ENCODE peak calls at places on chromosomes 11 and 22, in five cellular contexts. J is heart right ventricle, Y is HAP-1, F is K562, O is mucosa of descending colon. T is an unnamed sample. For H3K36me3, the result is how much of the 10 kb centered on the place peaks cover.

GRCh38 chr11:128323381-128323780 is 264.0 kb downstream of the ETS1 start:
- DNase-seq in J (peak), O (no peak), F (no peak), Y (no peak), T (no peak)

GRCh38 chr22:49328630-49329405 is 498.9 kb downstream of the BRD1 start:
- DNase-seq in F (no peak), J (no peak), O (no peak), Y (no peak), T (peak)

GRCh38 chr22:50544078-50544745 is 1.5 kb upstream of the KLHDC7B start:
- DNase-seq in F (no peak), J (peak), O (peak), Y (peak), T (peak)

GRCh38 chr11:24267015-24267414 is 229.8 kb upstream of the LUZP2 start:
- DNase-seq in Y (peak), F (no peak), O (no peak), J (no peak), T (no peak)

GRCh38 chr11:914747-915493 is 4.3 kb upstream of the CHID1 start:
- DNase-seq in Y (no peak), J (peak), F (no peak), O (peak), T (peak)

GRCh38 chr11:63227521-63228107 is 15.8 kb downstream of the SLC22A25 start:
- DNase-seq in F (no peak), Y (no peak), J (no peak), O (no peak), T (no peak)

GRCh38 chr22:48631288-48631687 is 1196.4 kb downstream of the BRD1 start:
- DNase-seq in J (no peak), O (no peak), Y (no peak), F (no peak), T (no peak)

GRCh38 chr11:95359323-95359656 is 128.3 kb upstream of the SESN3 start:
- DNase-seq in F (no peak), Y (no peak), J (no peak), O (no peak), T (no peak)

GRCh38 chr11:6650980-6651379 is 4.6 kb downstream of the DCHS1 start:
- DNase-seq in F (peak), Y (no peak), O (no peak), J (no peak), T (no peak)

GRCh38 chr11:117435296-117435695 is 107.6 kb downstream of the CEP164 start:
- DNase-seq in J (no peak), Y (no peak), F (no peak), O (no peak), T (no peak)

GRCh38 chr22:38734203-38735100 is 21.3 kb downstream of the SUN2 start:
- DNase-seq in Y (no peak), J (no peak), O (peak), F (no peak), T (no peak)

GRCh38 chr22:38737302-38738060 is 18.3 kb downstream of the SUN2 start:
- DNase-seq in Y (no peak), J (no peak), O (peak), F (no peak), T (no peak)

GRCh38 chr22:38735126-38735464 is 20.7 kb downstream of the SUN2 start:
- DNase-seq in O (peak), F (no peak), J (no peak), Y (no peak), T (no peak)

GRCh38 chr22:38735465-38736256 is 20.1 kb downstream of the SUN2 start:
- DNase-seq in J (no peak), O (peak), Y (no peak), F (no peak), T (no peak)

DNA sequence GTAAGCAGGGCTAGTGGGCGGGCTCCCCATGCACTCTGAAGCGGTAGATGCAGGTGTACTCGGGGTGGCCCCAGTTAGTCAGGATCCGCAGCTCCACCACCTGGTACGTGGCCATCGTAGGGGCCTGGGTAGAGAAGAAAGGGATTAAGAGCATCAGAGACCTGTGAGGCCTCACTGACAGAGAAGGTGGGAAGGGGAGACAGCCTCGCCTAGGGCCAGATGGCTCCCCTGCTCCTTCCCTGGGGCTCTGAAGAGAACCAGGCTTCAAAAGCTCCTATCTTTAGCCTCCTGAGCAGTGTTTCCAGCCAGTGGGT is 19.6 kb downstream of the SUN2 start:
- DNase-seq in F (no peak), O (no peak), J (no peak), Y (no peak), T (no peak)
- H3K36me3 ChIP-seq in F (half or more), O (under half), J (half or more), Y (half or more), T (half or more)

GRCh38 chr22:35749808-35750207 is 32.1 kb downstream of the APOL5 start:
- DNase-seq in Y (no peak), J (no peak), F (no peak), O (no peak), T (no peak)
- H3K36me3 ChIP-seq in Y (under half), J (half or more), F (under half), O (under half), T (under half)

DNA sequence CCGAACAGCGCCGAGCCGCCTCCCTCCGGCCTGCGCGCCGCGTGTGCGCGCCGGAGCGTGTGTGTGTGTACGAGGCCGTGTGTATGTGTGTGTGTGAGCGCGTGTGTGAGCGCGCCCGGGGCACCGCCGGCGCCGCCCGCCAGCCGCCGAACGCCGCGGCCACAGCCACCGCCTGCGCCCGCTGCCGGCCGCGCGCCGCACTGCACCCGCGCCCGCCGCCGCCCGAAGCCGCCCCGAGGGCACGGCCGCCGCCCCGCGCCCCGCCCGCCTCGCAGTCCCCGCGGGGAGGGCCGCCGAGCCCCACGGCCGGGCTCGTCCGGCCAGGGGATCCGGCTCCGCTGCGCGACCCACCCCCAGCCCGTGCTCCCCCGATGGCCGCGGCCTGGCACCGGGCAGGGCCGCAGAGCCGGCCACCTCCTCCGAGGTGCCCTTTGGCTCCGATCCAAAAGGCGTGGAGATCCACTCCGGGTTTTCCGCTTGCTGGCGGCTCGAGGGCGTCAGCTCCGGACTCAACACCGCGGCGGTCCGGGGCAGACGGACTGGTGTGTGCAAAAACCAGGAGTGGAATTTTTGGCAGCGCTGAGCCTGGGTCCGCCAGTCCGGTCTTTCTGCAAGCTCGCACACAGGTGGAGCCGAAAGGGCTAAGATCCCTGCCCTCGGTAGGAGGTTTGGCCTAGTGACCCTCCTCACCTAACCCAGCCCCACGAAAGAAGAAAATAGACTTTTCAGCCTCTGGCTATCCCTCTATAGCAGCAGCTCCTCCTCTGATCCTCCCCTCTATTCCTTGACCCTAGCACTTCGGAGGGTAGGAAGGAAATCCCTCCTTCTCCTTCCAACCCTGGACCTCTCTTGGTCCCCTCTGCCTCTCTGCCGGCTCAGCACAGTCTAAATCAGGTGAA is at the start of gene SYT7:
- DNase-seq in J (peak), Y (peak), F (peak), O (peak), T (peak)
- H3K36me3 ChIP-seq in J (under half), Y (under half), F (under half), O (under half), T (under half)

GRCh38 chr11:70085815-70086769 is 8.0 kb downstream of the ANO1 start:
- DNase-seq in O (no peak), Y (no peak), J (no peak), F (no peak), T (no peak)

GRCh38 chr11:70089631-70090030 is 11.5 kb downstream of the ANO1 start:
- DNase-seq in J (no peak), F (no peak), Y (no peak), O (no peak), T (no peak)

GRCh38 chr11:70087446-70088167 is 9.5 kb downstream of the ANO1 start:
- DNase-seq in Y (no peak), F (peak), J (no peak), O (no peak), T (no peak)

GRCh38 chr11:70090989-70091388 is 12.9 kb downstream of the ANO1 start:
- DNase-seq in Y (no peak), J (peak), O (no peak), F (no peak), T (no peak)

GRCh38 chr11:70088735-70089250 is 10.7 kb downstream of the ANO1 start:
- DNase-seq in O (no peak), F (no peak), J (no peak), Y (no peak), T (no peak)
- H3K36me3 ChIP-seq in O (under half), F (under half), J (under half), Y (under half), T (under half)

GRCh38 chr11:111846640-111847039 is 24.7 kb downstream of the ALG9 start:
- DNase-seq in J (no peak), O (no peak), Y (no peak), F (no peak), T (no peak)
- H3K36me3 ChIP-seq in J (half or more), O (under half), Y (under half), F (under half), T (under half)

DNA sequence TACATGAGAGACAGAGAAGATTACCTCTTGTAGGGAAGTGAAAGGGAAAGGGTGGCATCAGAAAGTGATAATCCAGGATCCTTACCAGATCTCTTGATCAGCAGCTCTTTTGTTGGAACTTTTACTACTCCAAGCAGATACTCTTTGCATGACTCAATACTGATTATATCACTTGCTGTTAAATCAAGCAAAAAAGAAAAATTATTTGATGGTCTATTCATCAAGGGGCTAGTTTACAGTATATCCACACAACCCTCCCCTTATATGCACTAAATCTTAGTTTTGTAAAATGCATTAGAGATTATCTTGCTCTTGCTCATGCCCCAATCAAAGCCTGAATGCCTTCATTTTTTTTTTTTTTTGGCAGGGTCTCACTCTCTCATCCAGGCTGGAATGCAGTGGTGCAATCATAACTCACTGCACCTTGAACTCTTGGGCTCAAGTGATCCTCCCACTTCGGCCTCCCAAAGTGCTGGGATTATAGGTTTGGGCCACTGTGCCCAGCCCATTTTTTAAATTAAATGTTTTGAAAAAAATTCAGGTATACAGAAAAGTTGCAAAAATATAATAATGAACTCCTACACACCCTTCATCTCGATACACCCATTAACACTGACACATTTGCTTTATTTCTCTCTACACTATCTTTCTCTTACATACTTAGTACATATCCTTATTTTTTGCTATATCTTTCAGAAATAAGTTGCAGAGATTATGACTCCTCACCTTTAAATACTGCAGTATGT is 76.1 kb upstream of the UCP3 start:
- DNase-seq in O (no peak), J (no peak), Y (no peak), F (no peak), T (no peak)
- H3K36me3 ChIP-seq in O (under half), J (half or more), Y (under half), F (under half), T (under half)

DNA sequence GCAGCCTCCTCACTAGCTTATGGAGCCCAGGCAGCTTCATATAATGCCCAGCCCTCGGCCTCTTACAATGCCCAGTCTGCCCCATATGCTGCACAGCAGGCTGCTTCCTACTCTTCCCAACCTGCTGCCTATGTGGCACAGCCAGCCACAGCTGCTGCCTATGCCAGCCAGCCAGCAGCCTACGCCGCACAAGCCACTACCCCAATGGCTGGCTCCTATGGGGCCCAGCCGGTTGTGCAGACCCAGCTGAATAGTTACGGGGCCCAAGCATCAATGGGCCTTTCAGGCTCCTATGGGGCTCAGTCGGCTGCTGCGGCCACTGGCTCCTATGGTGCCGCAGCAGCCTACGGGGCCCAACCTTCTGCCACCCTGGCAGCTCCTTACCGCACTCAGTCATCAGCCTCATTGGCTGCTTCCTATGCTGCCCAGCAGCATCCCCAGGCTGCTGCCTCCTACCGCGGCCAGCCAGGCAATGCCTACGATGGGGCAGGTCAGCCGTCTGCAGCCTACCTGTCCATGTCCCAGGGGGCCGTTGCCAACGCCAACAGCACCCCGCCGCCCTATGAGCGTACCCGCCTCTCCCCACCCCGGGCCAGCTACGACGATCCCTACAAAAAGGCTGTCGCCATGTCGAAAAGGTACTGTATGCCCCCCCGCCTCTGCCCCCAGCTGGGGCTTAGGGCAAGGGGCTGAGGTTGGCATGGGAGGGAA is 8.8 kb downstream of the RBM14 start:
- DNase-seq in F (no peak), J (no peak), Y (no peak), O (no peak), T (no peak)
- H3K36me3 ChIP-seq in F (half or more), J (half or more), Y (half or more), O (under half), T (half or more)

GRCh38 chr22:42623301-42623751 is 8.6 kb upstream of the POLDIP3 start:
- DNase-seq in F (no peak), O (peak), J (no peak), Y (no peak), T (no peak)
- H3K36me3 ChIP-seq in F (half or more), O (under half), J (half or more), Y (under half), T (half or more)

GRCh38 chr11:71442880-71443279 is 5.3 kb downstream of the DHCR7 start:
- DNase-seq in J (no peak), F (no peak), Y (no peak), O (no peak), T (no peak)

GRCh38 chr11:71446942-71447688 is 1.1 kb downstream of the DHCR7 start:
- DNase-seq in J (no peak), O (no peak), F (no peak), Y (no peak), T (peak)

GRCh38 chr11:71446150-71446549 is 2.0 kb downstream of the DHCR7 start:
- DNase-seq in F (no peak), Y (no peak), O (no peak), J (no peak), T (no peak)

GRCh38 chr11:71443736-71444410 is 4.3 kb downstream of the DHCR7 start:
- DNase-seq in O (no peak), Y (no peak), J (no peak), F (no peak), T (no peak)

GRCh38 chr11:71444811-71445210 is 3.4 kb downstream of the DHCR7 start:
- DNase-seq in Y (no peak), F (no peak), J (no peak), O (no peak), T (no peak)
- H3K36me3 ChIP-seq in Y (half or more), F (half or more), J (half or more), O (under half), T (under half)